ENCODE peak calls at places on chromosomes 12 and 14, in nine cellular contexts. One of them, this sample, is unnamed.

GRCh38 chr12:27901959-27902358 is 70.6 kb downstream of the PTHLH start:
- DNase-seq in caudate nucleus: no peak
- DNase-seq in A549: no peak
- DNase-seq in IMR-90: peak
- DNase-seq in transverse colon: no peak
- DNase-seq in thoracic aorta: no peak
- DNase-seq in uterus: no peak
- DNase-seq in PC-3: no peak
- DNase-seq in right atrium auricular region: no peak
- DNase-seq in this sample: no peak

GRCh38 chr12:20030847-20031246 is 337.5 kb upstream of the PDE3A start:
- DNase-seq in caudate nucleus: no peak
- DNase-seq in A549: peak
- DNase-seq in IMR-90: peak
- DNase-seq in transverse colon: no peak
- DNase-seq in thoracic aorta: no peak
- DNase-seq in uterus: no peak
- DNase-seq in PC-3: no peak
- DNase-seq in right atrium auricular region: no peak
- DNase-seq in this sample: no peak

GRCh38 chr12:22467190-22467589 is 77.2 kb downstream of the C2CD5 start:
- DNase-seq in caudate nucleus: no peak
- DNase-seq in A549: no peak
- DNase-seq in IMR-90: peak
- DNase-seq in transverse colon: no peak
- DNase-seq in thoracic aorta: no peak
- DNase-seq in uterus: no peak
- DNase-seq in PC-3: no peak
- DNase-seq in right atrium auricular region: no peak
- DNase-seq in this sample: no peak

GRCh38 chr12:119877639-119877948 is 474 bp upstream of the CIT start:
- DNase-seq in caudate nucleus: no peak
- DNase-seq in A549: no peak
- DNase-seq in IMR-90: no peak
- DNase-seq in transverse colon: no peak
- DNase-seq in thoracic aorta: no peak
- DNase-seq in uterus: no peak
- DNase-seq in PC-3: no peak
- DNase-seq in right atrium auricular region: no peak
- DNase-seq in this sample: no peak

GRCh38 chr12:40325349-40325960 is 100.7 kb downstream of the LRRK2 start:
- DNase-seq in caudate nucleus: no peak
- DNase-seq in A549: peak
- DNase-seq in IMR-90: peak
- DNase-seq in transverse colon: no peak
- DNase-seq in thoracic aorta: no peak
- DNase-seq in uterus: no peak
- DNase-seq in PC-3: peak
- DNase-seq in right atrium auricular region: no peak
- DNase-seq in this sample: no peak

GRCh38 chr12:601976-602699 is 61.1 kb downstream of the NINJ2 start:
- DNase-seq in caudate nucleus: no peak
- DNase-seq in A549: no peak
- DNase-seq in IMR-90: no peak
- DNase-seq in transverse colon: no peak
- DNase-seq in thoracic aorta: no peak
- DNase-seq in uterus: no peak
- DNase-seq in PC-3: no peak
- DNase-seq in right atrium auricular region: no peak
- DNase-seq in this sample: no peak

GRCh38 chr12:19439059-19440018 is at the start of gene AEBP2:
- DNase-seq in caudate nucleus: peak
- DNase-seq in A549: peak
- DNase-seq in IMR-90: peak
- DNase-seq in transverse colon: peak
- DNase-seq in thoracic aorta: peak
- DNase-seq in uterus: peak
- DNase-seq in PC-3: peak
- DNase-seq in right atrium auricular region: peak
- DNase-seq in this sample: peak

GRCh38 chr14:88612981-88613380 is 50.1 kb downstream of the ZC3H14 start:
- DNase-seq in caudate nucleus: no peak
- DNase-seq in A549: no peak
- DNase-seq in IMR-90: peak
- DNase-seq in transverse colon: no peak
- DNase-seq in thoracic aorta: no peak
- DNase-seq in uterus: no peak
- DNase-seq in PC-3: peak
- DNase-seq in right atrium auricular region: no peak
- DNase-seq in this sample: no peak

DNA sequence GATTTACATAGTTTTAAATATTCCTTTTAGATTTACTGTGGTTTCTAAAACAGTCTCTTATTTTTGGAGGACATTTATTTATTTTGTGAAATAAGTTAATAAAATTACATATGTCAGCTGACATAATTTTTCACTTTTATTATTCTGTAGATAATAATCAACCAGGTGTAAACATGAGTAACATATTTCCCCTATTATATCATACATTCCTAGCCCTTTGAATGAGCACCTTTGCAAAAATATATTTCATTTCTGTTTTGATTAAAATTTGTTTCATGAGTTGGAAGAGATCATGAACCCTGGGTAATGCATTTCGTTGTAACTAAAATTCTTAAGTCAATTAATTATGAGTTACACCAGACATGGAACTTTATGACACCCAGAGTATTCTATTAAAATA is 56.3 kb downstream of the SLC16A7 start:
- DNase-seq in caudate nucleus: no peak
- DNase-seq in A549: no peak
- DNase-seq in IMR-90: no peak
- DNase-seq in transverse colon: no peak
- DNase-seq in thoracic aorta: no peak
- DNase-seq in uterus: no peak
- DNase-seq in PC-3: no peak
- DNase-seq in right atrium auricular region: no peak
- DNase-seq in this sample: no peak
- H3K27ac ChIP-seq in caudate nucleus: no peak
- H3K27ac ChIP-seq in A549: no peak
- H3K27ac ChIP-seq in IMR-90: no peak
- H3K27ac ChIP-seq in transverse colon: no peak
- H3K27ac ChIP-seq in thoracic aorta: peak
- H3K27ac ChIP-seq in uterus: no peak
- H3K27ac ChIP-seq in PC-3: no peak
- H3K27ac ChIP-seq in right atrium auricular region: peak
- H3K27ac ChIP-seq in this sample: peak

GRCh38 chr14:73797540-73797925 is 54.1 kb upstream of the PTGR2 start:
- DNase-seq in caudate nucleus: no peak
- DNase-seq in A549: no peak
- DNase-seq in IMR-90: no peak
- DNase-seq in transverse colon: no peak
- DNase-seq in thoracic aorta: no peak
- DNase-seq in uterus: no peak
- DNase-seq in PC-3: no peak
- DNase-seq in right atrium auricular region: no peak
- DNase-seq in this sample: no peak
- H3K27ac ChIP-seq in caudate nucleus: no peak
- H3K27ac ChIP-seq in A549: peak
- H3K27ac ChIP-seq in IMR-90: no peak
- H3K27ac ChIP-seq in transverse colon: peak
- H3K27ac ChIP-seq in thoracic aorta: no peak
- H3K27ac ChIP-seq in uterus: no peak
- H3K27ac ChIP-seq in PC-3: no peak
- H3K27ac ChIP-seq in right atrium auricular region: no peak
- H3K27ac ChIP-seq in this sample: peak

GRCh38 chr12:46368138-46368537 is 4.4 kb downstream of the SLC38A2 start:
- DNase-seq in caudate nucleus: peak
- DNase-seq in A549: no peak
- DNase-seq in IMR-90: no peak
- DNase-seq in transverse colon: no peak
- DNase-seq in thoracic aorta: no peak
- DNase-seq in uterus: no peak
- DNase-seq in PC-3: no peak
- DNase-seq in right atrium auricular region: no peak
- DNase-seq in this sample: no peak

GRCh38 chr12:46365951-46366379 is 6.6 kb downstream of the SLC38A2 start:
- DNase-seq in caudate nucleus: no peak
- DNase-seq in A549: no peak
- DNase-seq in IMR-90: no peak
- DNase-seq in transverse colon: no peak
- DNase-seq in thoracic aorta: no peak
- DNase-seq in uterus: no peak
- DNase-seq in PC-3: peak
- DNase-seq in right atrium auricular region: no peak
- DNase-seq in this sample: no peak

GRCh38 chr12:46367351-46368029 is 5.1 kb downstream of the SLC38A2 start:
- DNase-seq in caudate nucleus: no peak
- DNase-seq in A549: no peak
- DNase-seq in IMR-90: no peak
- DNase-seq in transverse colon: no peak
- DNase-seq in thoracic aorta: no peak
- DNase-seq in uterus: no peak
- DNase-seq in PC-3: peak
- DNase-seq in right atrium auricular region: no peak
- DNase-seq in this sample: no peak

GRCh38 chr12:46364777-46365580 is 7.6 kb downstream of the SLC38A2 start:
- DNase-seq in caudate nucleus: peak
- DNase-seq in A549: peak
- DNase-seq in IMR-90: peak
- DNase-seq in transverse colon: peak
- DNase-seq in thoracic aorta: peak
- DNase-seq in uterus: peak
- DNase-seq in PC-3: peak
- DNase-seq in right atrium auricular region: peak
- DNase-seq in this sample: no peak

GRCh38 chr12:46366771-46367170 is 5.8 kb downstream of the SLC38A2 start:
- DNase-seq in caudate nucleus: no peak
- DNase-seq in A549: no peak
- DNase-seq in IMR-90: no peak
- DNase-seq in transverse colon: no peak
- DNase-seq in thoracic aorta: no peak
- DNase-seq in uterus: no peak
- DNase-seq in PC-3: no peak
- DNase-seq in right atrium auricular region: no peak
- DNase-seq in this sample: no peak
- H3K27ac ChIP-seq in caudate nucleus: no peak
- H3K27ac ChIP-seq in A549: no peak
- H3K27ac ChIP-seq in IMR-90: no peak
- H3K27ac ChIP-seq in transverse colon: peak
- H3K27ac ChIP-seq in thoracic aorta: no peak
- H3K27ac ChIP-seq in uterus: no peak
- H3K27ac ChIP-seq in PC-3: peak
- H3K27ac ChIP-seq in right atrium auricular region: peak
- H3K27ac ChIP-seq in this sample: peak

GRCh38 chr14:103522649-103523582 is at the start of gene CKB:
- DNase-seq in caudate nucleus: peak
- DNase-seq in A549: peak
- DNase-seq in IMR-90: peak
- DNase-seq in transverse colon: peak
- DNase-seq in thoracic aorta: no peak
- DNase-seq in uterus: peak
- DNase-seq in PC-3: peak
- DNase-seq in right atrium auricular region: no peak
- DNase-seq in this sample: no peak
- H3K27ac ChIP-seq in caudate nucleus: peak
- H3K27ac ChIP-seq in A549: peak
- H3K27ac ChIP-seq in IMR-90: no peak
- H3K27ac ChIP-seq in transverse colon: peak
- H3K27ac ChIP-seq in thoracic aorta: peak
- H3K27ac ChIP-seq in uterus: peak
- H3K27ac ChIP-seq in PC-3: no peak
- H3K27ac ChIP-seq in right atrium auricular region: peak
- H3K27ac ChIP-seq in this sample: peak